ENCODE peak calls at places on chromosomes 6 and 20, in ten cellular contexts. One of them, this sample, is unnamed.

GRCh38 chr20:59576216-59576953 is 28.0 kb upstream of the PHACTR3 start:
- DNase-seq in progenitor cell of endocrine pancreas: no peak
- DNase-seq in body of pancreas: no peak
- DNase-seq in NB4: no peak
- DNase-seq in astrocyte: no peak
- DNase-seq in B cell: no peak
- DNase-seq in IMR-90: no peak
- DNase-seq in GM10248: no peak
- DNase-seq in astrocyte of the spinal cord: no peak
- DNase-seq in heart left ventricle: no peak
- DNase-seq in this sample: no peak

GRCh38 chr20:47479093-47479492 is 22.6 kb upstream of the NCOA3 start:
- DNase-seq in progenitor cell of endocrine pancreas: no peak
- DNase-seq in body of pancreas: no peak
- DNase-seq in NB4: no peak
- DNase-seq in astrocyte: no peak
- DNase-seq in B cell: no peak
- DNase-seq in IMR-90: no peak
- DNase-seq in GM10248: no peak
- DNase-seq in astrocyte of the spinal cord: no peak
- DNase-seq in heart left ventricle: no peak
- DNase-seq in this sample: no peak

GRCh38 chr6:24831771-24832718 is 33.3 kb upstream of the ARMH2 start:
- DNase-seq in progenitor cell of endocrine pancreas: no peak
- DNase-seq in body of pancreas: no peak
- DNase-seq in NB4: no peak
- DNase-seq in astrocyte: peak; percentile 11
- DNase-seq in B cell: no peak
- DNase-seq in IMR-90: peak; percentile 40
- DNase-seq in GM10248: no peak
- DNase-seq in astrocyte of the spinal cord: peak; percentile 39
- DNase-seq in heart left ventricle: no peak
- DNase-seq in this sample: no peak

GRCh38 chr20:46960536-46960935 is 65.9 kb downstream of the EYA2 start:
- DNase-seq in progenitor cell of endocrine pancreas: no peak
- DNase-seq in body of pancreas: no peak
- DNase-seq in NB4: no peak
- DNase-seq in astrocyte: no peak
- DNase-seq in B cell: no peak
- DNase-seq in IMR-90: no peak
- DNase-seq in GM10248: no peak
- DNase-seq in astrocyte of the spinal cord: no peak
- DNase-seq in heart left ventricle: no peak
- DNase-seq in this sample: no peak

GRCh38 chr6:138691595-138692057 is 81.9 kb upstream of the CCDC28A start:
- DNase-seq in progenitor cell of endocrine pancreas: no peak
- DNase-seq in body of pancreas: no peak
- DNase-seq in NB4: peak; percentile 10
- DNase-seq in astrocyte: peak; percentile 91
- DNase-seq in B cell: no peak
- DNase-seq in IMR-90: peak; percentile 77
- DNase-seq in GM10248: no peak
- DNase-seq in astrocyte of the spinal cord: peak; percentile 86
- DNase-seq in heart left ventricle: no peak
- DNase-seq in this sample: peak; percentile 4

GRCh38 chr6:92047152-92047551 is 1372.2 kb downstream of the EPHA7 start:
- DNase-seq in progenitor cell of endocrine pancreas: no peak
- DNase-seq in body of pancreas: no peak
- DNase-seq in NB4: no peak
- DNase-seq in astrocyte: no peak
- DNase-seq in B cell: no peak
- DNase-seq in IMR-90: no peak
- DNase-seq in GM10248: no peak
- DNase-seq in astrocyte of the spinal cord: no peak
- DNase-seq in heart left ventricle: no peak
- DNase-seq in this sample: no peak

GRCh38 chr6:143701343-143702234 is 23.8 kb downstream of the PHACTR2 start:
- DNase-seq in progenitor cell of endocrine pancreas: no peak
- DNase-seq in body of pancreas: no peak
- DNase-seq in NB4: no peak
- DNase-seq in astrocyte: no peak
- DNase-seq in B cell: no peak
- DNase-seq in IMR-90: peak; percentile 13
- DNase-seq in GM10248: no peak
- DNase-seq in astrocyte of the spinal cord: peak; percentile 34
- DNase-seq in heart left ventricle: no peak
- DNase-seq in this sample: no peak

GRCh38 chr20:5779071-5779470 is 28.9 kb downstream of the SHLD1 start:
- DNase-seq in progenitor cell of endocrine pancreas: no peak
- DNase-seq in body of pancreas: no peak
- DNase-seq in NB4: no peak
- DNase-seq in astrocyte: no peak
- DNase-seq in B cell: no peak
- DNase-seq in IMR-90: no peak
- DNase-seq in GM10248: no peak
- DNase-seq in astrocyte of the spinal cord: no peak
- DNase-seq in heart left ventricle: no peak
- DNase-seq in this sample: no peak

GRCh38 chr6:143676437-143677045 is 1.2 kb upstream of the PHACTR2 start:
- DNase-seq in progenitor cell of endocrine pancreas: no peak
- DNase-seq in body of pancreas: no peak
- DNase-seq in NB4: no peak
- DNase-seq in astrocyte: no peak
- DNase-seq in B cell: no peak
- DNase-seq in IMR-90: no peak
- DNase-seq in GM10248: no peak
- DNase-seq in astrocyte of the spinal cord: no peak
- DNase-seq in heart left ventricle: no peak
- DNase-seq in this sample: no peak

GRCh38 chr6:44339763-44340625 is 2.5 kb upstream of the SPATS1 start:
- DNase-seq in progenitor cell of endocrine pancreas: no peak
- DNase-seq in body of pancreas: peak; percentile 42
- DNase-seq in NB4: no peak
- DNase-seq in astrocyte: peak; percentile 7
- DNase-seq in B cell: no peak
- DNase-seq in IMR-90: peak; percentile 67
- DNase-seq in GM10248: no peak
- DNase-seq in astrocyte of the spinal cord: no peak
- DNase-seq in heart left ventricle: no peak
- DNase-seq in this sample: no peak

GRCh38 chr6:160297310-160297709 is 38.7 kb upstream of the SLC22A2 start:
- DNase-seq in progenitor cell of endocrine pancreas: no peak
- DNase-seq in body of pancreas: no peak
- DNase-seq in NB4: no peak
- DNase-seq in astrocyte: no peak
- DNase-seq in B cell: no peak
- DNase-seq in IMR-90: no peak
- DNase-seq in GM10248: no peak
- DNase-seq in astrocyte of the spinal cord: no peak
- DNase-seq in heart left ventricle: no peak
- DNase-seq in this sample: no peak

GRCh38 chr20:37522258-37523011 is 1.4 kb downstream of the NNAT start:
- DNase-seq in progenitor cell of endocrine pancreas: no peak
- DNase-seq in body of pancreas: no peak
- DNase-seq in NB4: no peak
- DNase-seq in astrocyte: peak; percentile 52
- DNase-seq in B cell: no peak
- DNase-seq in IMR-90: peak; percentile 35
- DNase-seq in GM10248: no peak
- DNase-seq in astrocyte of the spinal cord: peak; percentile 58
- DNase-seq in heart left ventricle: peak; percentile 86
- DNase-seq in this sample: no peak

GRCh38 chr20:62367483-62368302 is 581 bp upstream of the LAMA5 start:
- DNase-seq in progenitor cell of endocrine pancreas: no peak
- DNase-seq in body of pancreas: peak; percentile 55
- DNase-seq in NB4: peak; percentile 61
- DNase-seq in astrocyte: no peak
- DNase-seq in B cell: peak; percentile 57
- DNase-seq in IMR-90: no peak
- DNase-seq in GM10248: no peak
- DNase-seq in astrocyte of the spinal cord: no peak
- DNase-seq in heart left ventricle: peak; percentile 60
- DNase-seq in this sample: no peak

GRCh38 chr20:46173652-46174468 is 55.7 kb downstream of the CD40 start:
- DNase-seq in progenitor cell of endocrine pancreas: no peak
- DNase-seq in body of pancreas: no peak
- DNase-seq in NB4: no peak
- DNase-seq in astrocyte: no peak
- DNase-seq in B cell: no peak
- DNase-seq in IMR-90: no peak
- DNase-seq in GM10248: no peak
- DNase-seq in astrocyte of the spinal cord: no peak
- DNase-seq in heart left ventricle: no peak
- DNase-seq in this sample: no peak

GRCh38 chr6:6717008-6717763 is 128.7 kb downstream of the LY86 start:
- DNase-seq in progenitor cell of endocrine pancreas: no peak
- DNase-seq in body of pancreas: no peak
- DNase-seq in NB4: peak; percentile 82
- DNase-seq in astrocyte: no peak
- DNase-seq in B cell: no peak
- DNase-seq in IMR-90: no peak
- DNase-seq in GM10248: no peak
- DNase-seq in astrocyte of the spinal cord: no peak
- DNase-seq in heart left ventricle: no peak
- DNase-seq in this sample: no peak

GRCh38 chr6:42095776-42096541 is 45.6 kb downstream of the TAF8 start:
- DNase-seq in progenitor cell of endocrine pancreas: no peak
- DNase-seq in body of pancreas: no peak
- DNase-seq in NB4: no peak
- DNase-seq in astrocyte: no peak
- DNase-seq in B cell: no peak
- DNase-seq in IMR-90: no peak
- DNase-seq in GM10248: no peak
- DNase-seq in astrocyte of the spinal cord: no peak
- DNase-seq in heart left ventricle: no peak
- DNase-seq in this sample: no peak
- TF ChIP-seq CTCF in progenitor cell of endocrine pancreas: no peak
- TF ChIP-seq CTCF in body of pancreas: no peak
- TF ChIP-seq CTCF in NB4: peak; percentile 15
- TF ChIP-seq CTCF in astrocyte: no peak
- TF ChIP-seq CTCF in B cell: no peak
- TF ChIP-seq CTCF in IMR-90: no peak
- TF ChIP-seq CTCF in GM10248: no peak
- TF ChIP-seq CTCF in astrocyte of the spinal cord: peak; percentile 27
- TF ChIP-seq CTCF in heart left ventricle: no peak
- TF ChIP-seq CTCF in this sample: peak; percentile 17

DNA sequence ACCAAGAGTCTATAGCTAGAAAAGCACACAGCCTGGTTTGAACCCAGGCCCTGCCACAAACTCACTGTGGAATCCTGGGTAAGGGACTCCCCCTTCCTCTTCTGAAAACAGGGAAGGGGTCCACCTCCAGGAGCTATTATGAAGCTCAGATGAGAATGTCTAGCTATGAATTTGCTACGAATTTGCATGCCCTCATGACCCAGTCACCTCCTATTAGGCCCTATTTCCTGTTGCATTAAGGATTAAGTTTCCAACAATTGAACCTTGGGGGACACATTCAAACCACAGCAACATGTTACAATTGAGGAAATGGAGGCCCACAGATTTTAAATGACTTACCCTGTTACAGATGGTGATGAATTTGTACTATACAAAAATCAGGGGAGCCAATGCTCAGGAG is 46.2 kb downstream of the PREX1 start:
- DNase-seq in progenitor cell of endocrine pancreas: no peak
- DNase-seq in body of pancreas: no peak
- DNase-seq in NB4: peak; percentile 40
- DNase-seq in astrocyte: no peak
- DNase-seq in B cell: no peak
- DNase-seq in IMR-90: no peak
- DNase-seq in GM10248: no peak
- DNase-seq in astrocyte of the spinal cord: no peak
- DNase-seq in heart left ventricle: no peak
- DNase-seq in this sample: no peak
- TF ChIP-seq CTCF in progenitor cell of endocrine pancreas: no peak
- TF ChIP-seq CTCF in body of pancreas: no peak
- TF ChIP-seq CTCF in NB4: no peak
- TF ChIP-seq CTCF in astrocyte: no peak
- TF ChIP-seq CTCF in B cell: no peak
- TF ChIP-seq CTCF in IMR-90: no peak
- TF ChIP-seq CTCF in GM10248: no peak
- TF ChIP-seq CTCF in astrocyte of the spinal cord: no peak
- TF ChIP-seq CTCF in heart left ventricle: no peak
- TF ChIP-seq CTCF in this sample: no peak

GRCh38 chr20:32509639-32510066 is 75.5 kb downstream of the NOL4L start:
- DNase-seq in progenitor cell of endocrine pancreas: no peak
- DNase-seq in body of pancreas: no peak
- DNase-seq in NB4: peak; percentile 93
- DNase-seq in astrocyte: no peak
- DNase-seq in B cell: peak; percentile 46
- DNase-seq in IMR-90: peak; percentile 54
- DNase-seq in GM10248: no peak
- DNase-seq in astrocyte of the spinal cord: no peak
- DNase-seq in heart left ventricle: no peak
- DNase-seq in this sample: no peak
- TF ChIP-seq CTCF in progenitor cell of endocrine pancreas: peak; percentile 35
- TF ChIP-seq CTCF in body of pancreas: no peak
- TF ChIP-seq CTCF in NB4: peak; percentile 45
- TF ChIP-seq CTCF in astrocyte: no peak
- TF ChIP-seq CTCF in B cell: no peak
- TF ChIP-seq CTCF in IMR-90: peak; percentile 34
- TF ChIP-seq CTCF in GM10248: peak; percentile 18
- TF ChIP-seq CTCF in astrocyte of the spinal cord: peak; percentile 22
- TF ChIP-seq CTCF in heart left ventricle: no peak
- TF ChIP-seq CTCF in this sample: peak; percentile 30

GRCh38 chr6:109787312-109787711 is 96.2 kb downstream of the FIG4 start:
- DNase-seq in progenitor cell of endocrine pancreas: no peak
- DNase-seq in body of pancreas: no peak
- DNase-seq in NB4: no peak
- DNase-seq in astrocyte: no peak
- DNase-seq in B cell: no peak
- DNase-seq in IMR-90: no peak
- DNase-seq in GM10248: no peak
- DNase-seq in astrocyte of the spinal cord: no peak
- DNase-seq in heart left ventricle: no peak
- DNase-seq in this sample: no peak

GRCh38 chr6:109788687-109789086 is 97.6 kb downstream of the FIG4 start:
- DNase-seq in progenitor cell of endocrine pancreas: no peak
- DNase-seq in body of pancreas: no peak
- DNase-seq in NB4: no peak
- DNase-seq in astrocyte: peak; percentile 84
- DNase-seq in B cell: no peak
- DNase-seq in IMR-90: no peak
- DNase-seq in GM10248: no peak
- DNase-seq in astrocyte of the spinal cord: no peak
- DNase-seq in heart left ventricle: no peak
- DNase-seq in this sample: no peak

GRCh38 chr6:109782401-109783046 is 91.4 kb downstream of the FIG4 start:
- DNase-seq in progenitor cell of endocrine pancreas: no peak
- DNase-seq in body of pancreas: no peak
- DNase-seq in NB4: no peak
- DNase-seq in astrocyte: no peak
- DNase-seq in B cell: no peak
- DNase-seq in IMR-90: peak; percentile 42
- DNase-seq in GM10248: no peak
- DNase-seq in astrocyte of the spinal cord: no peak
- DNase-seq in heart left ventricle: no peak
- DNase-seq in this sample: no peak

GRCh38 chr6:109781001-109781400 is 89.9 kb downstream of the FIG4 start:
- DNase-seq in progenitor cell of endocrine pancreas: no peak
- DNase-seq in body of pancreas: no peak
- DNase-seq in NB4: peak; percentile 69
- DNase-seq in astrocyte: no peak
- DNase-seq in B cell: no peak
- DNase-seq in IMR-90: no peak
- DNase-seq in GM10248: no peak
- DNase-seq in astrocyte of the spinal cord: no peak
- DNase-seq in heart left ventricle: no peak
- DNase-seq in this sample: no peak

GRCh38 chr6:109783245-109783990 is 92.3 kb downstream of the FIG4 start:
- DNase-seq in progenitor cell of endocrine pancreas: no peak
- DNase-seq in body of pancreas: peak; percentile 28
- DNase-seq in NB4: peak; percentile 43
- DNase-seq in astrocyte: no peak
- DNase-seq in B cell: peak; percentile 19
- DNase-seq in IMR-90: peak; percentile 29
- DNase-seq in GM10248: no peak
- DNase-seq in astrocyte of the spinal cord: no peak
- DNase-seq in heart left ventricle: no peak
- DNase-seq in this sample: no peak
- TF ChIP-seq CTCF in progenitor cell of endocrine pancreas: peak; percentile 38
- TF ChIP-seq CTCF in body of pancreas: no peak
- TF ChIP-seq CTCF in NB4: peak; percentile 34
- TF ChIP-seq CTCF in astrocyte: peak; percentile 14
- TF ChIP-seq CTCF in B cell: peak; percentile 34
- TF ChIP-seq CTCF in IMR-90: peak; percentile 38
- TF ChIP-seq CTCF in GM10248: no peak
- TF ChIP-seq CTCF in astrocyte of the spinal cord: peak; percentile 41
- TF ChIP-seq CTCF in heart left ventricle: peak; percentile 28
- TF ChIP-seq CTCF in this sample: peak; percentile 25

This sample was measured in neural crest cell.